ENCODE peak calls at places on chromosomes 5 and 9, in five cellular contexts. R is sigmoid colon, X is testis, Y is body of pancreas, W is adrenal gland. A is an unnamed sample.

GRCh38 chr9:114757395-114757794 is 48.4 kb downstream of the TNFSF15 start:
- DNase-seq in R (no peak), X (no peak), Y (no peak), W (no peak), A (no peak)

GRCh38 chr9:111959960-111960359 is 63.3 kb downstream of the UGCG start:
- DNase-seq in R (no peak), X (no peak), Y (no peak), W (no peak), A (peak; percentile 39)

GRCh38 chr5:138241688-138242547 is 28.8 kb upstream of the CDC23 start:
- DNase-seq in R (peak; percentile 62), X (peak; percentile 31), Y (peak; percentile 57), W (no peak), A (no peak)

GRCh38 chr5:146402949-146403348 is 44.2 kb upstream of the TCERG1 start:
- DNase-seq in R (no peak), X (no peak), Y (no peak), W (no peak), A (no peak)

GRCh38 chr9:69086769-69087168 is 51.2 kb downstream of the FXN start:
- DNase-seq in R (no peak), X (no peak), Y (no peak), W (no peak), A (no peak)

GRCh38 chr5:170254056-170254455 is 21.3 kb downstream of the C5orf58 start:
- DNase-seq in R (no peak), X (no peak), Y (no peak), W (no peak), A (peak; percentile 52)

GRCh38 chr5:117999939-118000549 is 988.3 kb downstream of the DTWD2 start:
- DNase-seq in R (no peak), X (no peak), Y (no peak), W (no peak), A (no peak)

GRCh38 chr9:124782661-124783574 is 6.0 kb downstream of the OLFML2A start:
- DNase-seq in R (peak; percentile 58), X (peak; percentile 6), Y (no peak), W (peak; percentile 12), A (peak; percentile 33)

GRCh38 chr9:4077499-4078102 is 222.3 kb downstream of the GLIS3 start:
- DNase-seq in R (peak; percentile 89), X (peak; percentile 92), Y (peak; percentile 81), W (peak; percentile 76), A (peak; percentile 80)

GRCh38 chr5:74978347-74978746 is 74.0 kb downstream of the GCNT4 start:
- DNase-seq in R (no peak), X (no peak), Y (no peak), W (no peak), A (no peak)

GRCh38 chr9:123929177-123929869 is 603 bp downstream of the DENND1A start:
- DNase-seq in R (no peak), X (peak; percentile 52), Y (peak; percentile 21), W (peak; percentile 19), A (peak; percentile 28)

GRCh38 chr9:33165263-33166151 is 1.6 kb downstream of the B4GALT1 start:
- DNase-seq in R (peak; percentile 80), X (peak; percentile 74), Y (peak; percentile 63), W (peak; percentile 71), A (peak; percentile 58)

GRCh38 chr5:95818181-95819147 is 4.1 kb downstream of the GLRX start:
- DNase-seq in R (no peak), X (no peak), Y (no peak), W (peak; percentile 54), A (no peak)

GRCh38 chr5:151417712-151418111 is 29.7 kb upstream of the SLC36A1 start:
- DNase-seq in R (no peak), X (no peak), Y (no peak), W (no peak), A (no peak)

GRCh38 chr5:174418809-174419522 is 305.4 kb upstream of the MSX2 start:
- DNase-seq in R (no peak), X (peak; percentile 47), Y (peak; percentile 5), W (no peak), A (peak; percentile 68)

GRCh38 chr5:62779010-62779422 is 200.4 kb downstream of the LRRC70 start:
- DNase-seq in R (no peak), X (peak; percentile 26), Y (peak; percentile 13), W (peak; percentile 30), A (no peak)

GRCh38 chr5:68846828-68847227 is 247.0 kb upstream of the SLC30A5 start:
- DNase-seq in R (no peak), X (no peak), Y (no peak), W (no peak), A (no peak)

GRCh38 chr5:154412925-154413324 is 32.9 kb upstream of the SAP30L start:
- DNase-seq in R (no peak), X (no peak), Y (no peak), W (no peak), A (peak; percentile 41)

GRCh38 chr5:115977988-115978387 is 15.7 kb downstream of the LVRN start:
- DNase-seq in R (no peak), X (no peak), Y (no peak), W (no peak), A (no peak)

GRCh38 chr5:18553269-18553668 is 919.0 kb downstream of the TAF11L14 start:
- DNase-seq in R (no peak), X (no peak), Y (no peak), W (peak; percentile 26), A (no peak)

GRCh38 chr9:99889120-99889519 is 17.3 kb upstream of the STX17 start:
- DNase-seq in R (no peak), X (no peak), Y (no peak), W (no peak), A (no peak)

GRCh38 chr5:149474198-149474597 is 77.0 kb downstream of the CSNK1A1 start:
- DNase-seq in R (no peak), X (no peak), Y (peak; percentile 65), W (no peak), A (no peak)

DNA sequence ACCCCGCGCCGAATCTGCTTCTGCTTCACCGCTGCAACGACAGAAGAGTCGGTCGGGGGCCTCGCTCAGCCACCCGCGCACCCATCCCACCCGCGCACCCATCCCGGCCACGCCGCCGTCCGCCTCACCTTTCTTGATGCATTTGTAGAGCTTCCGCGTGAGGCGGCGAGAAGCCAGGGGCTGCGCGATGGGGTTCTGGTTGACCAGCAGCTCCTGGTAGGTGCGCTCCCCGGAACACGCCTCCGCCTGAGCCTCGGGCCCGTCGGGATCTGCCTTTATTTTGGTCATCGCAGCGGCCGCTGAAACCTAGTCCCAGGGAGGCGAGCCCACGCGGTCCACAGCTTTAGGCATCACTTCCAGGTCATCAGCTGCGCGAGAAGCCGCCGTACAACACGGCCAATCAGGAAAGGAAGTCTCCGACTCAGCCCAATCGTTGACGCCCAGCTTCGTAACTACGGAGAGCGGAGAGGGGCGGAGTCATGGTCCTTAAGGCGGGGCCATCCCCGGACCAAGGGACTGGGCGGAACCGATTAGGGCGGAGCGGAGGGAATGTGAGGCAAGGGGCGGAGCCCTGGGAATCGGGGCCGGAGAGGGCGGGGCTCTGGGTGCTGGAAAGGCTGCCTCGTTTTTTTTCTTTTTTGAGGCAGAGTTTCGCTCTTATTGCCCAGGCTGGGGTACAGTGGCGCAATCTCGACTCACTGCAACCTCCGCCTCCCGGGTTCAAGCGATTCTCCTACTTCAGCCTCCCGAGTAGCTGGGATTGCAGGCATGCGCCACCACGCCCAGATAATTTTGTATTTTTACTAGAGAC is at the start of gene NHP2:
- DNase-seq in R (peak; percentile 99), X (peak; percentile 99), Y (peak; percentile 99), W (peak; percentile 99), A (peak; percentile 97)
- TF ChIP-seq POLR2A in R (peak; percentile 16), X (no peak), Y (peak; percentile 23), W (peak; percentile 84), A (peak; percentile 43)

GRCh38 chr5:112978836-112979235 is 2.2 kb downstream of the DCP2 start:
- DNase-seq in R (no peak), X (no peak), Y (no peak), W (no peak), A (no peak)

GRCh38 chr5:112974901-112975300 is 1.7 kb upstream of the DCP2 start:
- DNase-seq in R (no peak), X (no peak), Y (no peak), W (no peak), A (no peak)

GRCh38 chr5:112975721-112976431 is 722 bp upstream of the DCP2 start:
- DNase-seq in R (no peak), X (no peak), Y (no peak), W (no peak), A (no peak)

GRCh38 chr5:112977440-112977861 is 853 bp downstream of the DCP2 start:
- DNase-seq in R (no peak), X (no peak), Y (no peak), W (no peak), A (no peak)

DNA sequence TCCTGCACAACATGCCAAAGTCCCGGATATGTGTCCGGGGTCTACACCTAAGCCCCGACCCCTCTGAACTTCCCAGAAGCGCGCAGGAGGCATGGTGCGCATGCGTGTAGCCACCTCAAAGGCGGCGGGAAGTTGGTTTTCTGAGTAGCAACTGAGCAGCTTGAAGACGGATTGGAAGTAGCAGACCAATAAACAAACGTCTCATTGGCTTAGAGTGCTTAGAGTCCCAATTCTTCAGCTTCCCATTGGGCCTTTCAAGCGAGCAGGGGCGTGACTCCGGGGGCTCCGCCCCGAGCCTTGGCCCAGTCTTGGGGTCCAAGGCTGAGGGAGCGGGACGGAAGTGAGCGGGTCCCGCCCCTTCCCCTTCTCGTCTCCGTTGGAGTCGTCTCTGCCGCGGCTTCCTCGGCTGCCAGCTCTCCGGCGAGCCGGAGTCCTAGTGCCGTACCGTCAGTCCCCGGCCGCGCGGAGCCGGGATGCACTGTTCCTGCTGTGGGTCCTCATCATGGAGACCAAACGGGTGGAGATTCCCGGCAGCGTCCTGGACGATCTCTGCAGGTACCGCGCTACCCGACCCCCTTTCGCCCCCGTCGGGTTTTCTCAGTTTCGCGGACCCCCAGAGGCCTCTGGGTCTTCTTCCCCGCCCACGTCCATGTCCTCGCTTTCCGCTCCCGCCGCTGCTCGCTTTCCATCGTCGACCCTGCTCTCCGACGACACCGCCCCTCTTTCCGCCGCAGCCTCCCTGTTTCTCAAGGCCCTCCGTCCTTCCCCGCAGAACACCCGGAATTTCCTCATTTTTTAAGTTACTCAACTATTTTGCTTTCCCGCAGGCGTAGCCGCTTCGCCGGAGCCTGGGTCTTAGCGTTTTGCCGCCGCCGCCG is at the start of gene DCP2:
- DNase-seq in R (peak; percentile 97), X (peak; percentile 97), Y (peak; percentile 94), W (peak; percentile 97), A (peak; percentile 98)
- TF ChIP-seq POLR2A in R (peak; percentile 61), X (no peak), Y (peak; percentile 54), W (peak; percentile 84), A (peak; percentile 69)

DNA sequence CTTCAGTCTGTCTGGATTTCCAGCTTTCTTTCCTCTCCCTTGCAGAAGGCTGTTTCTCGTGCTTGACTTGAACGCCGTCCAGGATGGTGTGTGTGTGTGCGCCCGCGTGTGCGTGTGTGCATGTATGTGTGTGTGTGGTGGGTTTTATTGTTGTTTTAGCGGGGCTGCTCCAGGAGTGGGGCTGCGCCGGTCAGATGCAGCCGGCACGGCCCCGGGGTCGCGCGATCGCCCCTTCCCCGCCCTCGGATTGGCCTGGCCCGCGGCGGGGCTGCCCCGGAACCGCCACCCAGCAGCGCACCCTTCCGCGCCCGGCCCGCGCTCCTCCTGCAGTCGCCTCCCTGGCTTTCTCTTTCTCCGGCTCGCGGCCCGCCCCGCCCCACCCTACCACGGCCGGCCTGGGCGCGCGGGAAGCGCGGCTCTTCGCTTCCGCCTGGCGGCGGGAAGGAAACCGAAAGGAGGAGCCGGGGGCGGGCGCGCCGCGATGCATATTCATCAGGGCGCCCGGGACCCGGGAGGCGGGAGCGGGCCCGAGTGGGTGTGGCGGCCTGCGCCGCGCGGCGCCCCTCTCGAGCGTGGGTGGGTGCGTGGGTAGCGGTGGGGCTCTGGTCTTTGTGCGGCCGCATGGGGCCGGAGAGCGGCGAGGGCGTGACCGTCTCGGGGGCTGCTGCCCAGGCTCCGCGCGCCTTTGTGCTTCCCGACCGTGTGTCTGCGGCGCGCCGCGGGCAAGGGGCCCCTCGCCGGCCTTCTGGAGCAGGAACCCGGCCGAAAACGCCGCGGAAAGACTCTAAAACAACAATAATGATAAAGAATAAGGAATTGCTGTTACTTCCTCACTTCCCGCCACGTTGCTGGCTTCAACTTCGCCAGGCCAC is 8.5 kb upstream of the NFIB start:
- DNase-seq in R (peak; percentile 96), X (peak; percentile 91), Y (peak; percentile 93), W (peak; percentile 93), A (peak; percentile 54)
- TF ChIP-seq POLR2A in R (no peak), X (no peak), Y (peak; percentile 72), W (peak; percentile 68), A (no peak)

GRCh38 chr9:37575921-37576721 is at the start of gene FBXO10:
- DNase-seq in R (peak; percentile 88), X (peak; percentile 78), Y (peak; percentile 83), W (peak; percentile 70), A (peak; percentile 80)
- TF ChIP-seq POLR2A in R (peak; percentile 32), X (no peak), Y (peak; percentile 71), W (peak; percentile 80), A (no peak)